ENCODE peak calls at places on chromosomes 5 and 9, in six cellular contexts. C is ovary, Y is stomach, R is A549, H is suprapubic skin, G is sigmoid colon. S is an unnamed sample.

GRCh38 chr9:92607088-92607487 is 62.8 kb downstream of the IPPK start:
- DNase-seq in C (peak), G (no peak), Y (no peak), R (no peak), H (no peak), S (no peak)

GRCh38 chr5:10635861-10636350 is 72.0 kb downstream of the ANKRD33B start:
- DNase-seq in R (no peak), H (peak), Y (no peak), G (no peak), C (no peak), S (no peak)

GRCh38 chr5:50767588-50767987 is 101.2 kb downstream of the PARP8 start:
- DNase-seq in G (no peak), R (no peak), C (no peak), H (no peak), Y (no peak), S (no peak)

GRCh38 chr9:116327702-116328440 is 174.3 kb downstream of the PAPPA start:
- DNase-seq in C (no peak), Y (no peak), R (no peak), G (no peak), H (no peak), S (no peak)

GRCh38 chr9:3444016-3444415 is 81.8 kb downstream of the RFX3 start:
- DNase-seq in C (no peak), H (no peak), R (no peak), Y (no peak), G (no peak), S (no peak)

GRCh38 chr9:113479150-113479761 is 15.7 kb downstream of the RGS3 start:
- DNase-seq in G (peak), H (peak), C (no peak), R (no peak), Y (peak), S (peak)

GRCh38 chr5:152560508-152561137 is 155.5 kb upstream of the NMUR2 start:
- DNase-seq in H (no peak), Y (peak), R (peak), G (no peak), C (no peak), S (peak)

GRCh38 chr9:127538849-127539258 is 73.2 kb upstream of the STXBP1 start:
- DNase-seq in C (no peak), H (no peak), Y (no peak), G (no peak), R (no peak), S (no peak)

GRCh38 chr5:108380531-108381021 is 1.3 kb downstream of the FBXL17 start:
- DNase-seq in H (no peak), R (peak), G (peak), C (peak), Y (peak), S (peak)

GRCh38 chr9:114499941-114500528 is 5.2 kb downstream of the WHRN start:
- DNase-seq in R (no peak), Y (no peak), H (no peak), C (no peak), G (no peak), S (no peak)

GRCh38 chr5:134432174-134432573 is 20.5 kb upstream of the CDKN2AIPNL start:
- DNase-seq in H (no peak), Y (no peak), G (no peak), C (no peak), R (no peak), S (no peak)

GRCh38 chr9:134683714-134684374 is 42.2 kb downstream of the COL5A1 start:
- DNase-seq in H (no peak), Y (no peak), R (no peak), G (peak), C (no peak), S (peak)

GRCh38 chr5:80919678-80920196 is 40.4 kb upstream of the RASGRF2 start:
- DNase-seq in C (no peak), R (no peak), Y (no peak), G (no peak), H (no peak), S (no peak)

GRCh38 chr9:93670208-93671029 is 94.0 kb downstream of the PHF2 start:
- DNase-seq in C (peak), R (no peak), G (peak), H (peak), Y (peak), S (peak)

GRCh38 chr9:95055851-95056551 is 261.5 kb downstream of the FANCC start:
- DNase-seq in Y (no peak), G (no peak), C (no peak), R (no peak), H (no peak), S (no peak)

GRCh38 chr5:13695076-13695712 is 249.3 kb downstream of the DNAH5 start:
- DNase-seq in G (no peak), H (no peak), R (peak), C (no peak), Y (no peak), S (no peak)

GRCh38 chr9:94870793-94871558 is 144.5 kb downstream of the AOPEP start:
- DNase-seq in H (no peak), C (no peak), R (peak), G (no peak), Y (no peak), S (no peak)

GRCh38 chr5:94884294-94884693 is 265.8 kb downstream of the SLF1 start:
- DNase-seq in Y (no peak), G (no peak), H (no peak), R (no peak), C (no peak), S (no peak)

GRCh38 chr9:114008667-114009410 is 69.3 kb downstream of the AMBP start:
- DNase-seq in Y (peak), G (peak), H (peak), C (no peak), R (no peak), S (no peak)

DNA sequence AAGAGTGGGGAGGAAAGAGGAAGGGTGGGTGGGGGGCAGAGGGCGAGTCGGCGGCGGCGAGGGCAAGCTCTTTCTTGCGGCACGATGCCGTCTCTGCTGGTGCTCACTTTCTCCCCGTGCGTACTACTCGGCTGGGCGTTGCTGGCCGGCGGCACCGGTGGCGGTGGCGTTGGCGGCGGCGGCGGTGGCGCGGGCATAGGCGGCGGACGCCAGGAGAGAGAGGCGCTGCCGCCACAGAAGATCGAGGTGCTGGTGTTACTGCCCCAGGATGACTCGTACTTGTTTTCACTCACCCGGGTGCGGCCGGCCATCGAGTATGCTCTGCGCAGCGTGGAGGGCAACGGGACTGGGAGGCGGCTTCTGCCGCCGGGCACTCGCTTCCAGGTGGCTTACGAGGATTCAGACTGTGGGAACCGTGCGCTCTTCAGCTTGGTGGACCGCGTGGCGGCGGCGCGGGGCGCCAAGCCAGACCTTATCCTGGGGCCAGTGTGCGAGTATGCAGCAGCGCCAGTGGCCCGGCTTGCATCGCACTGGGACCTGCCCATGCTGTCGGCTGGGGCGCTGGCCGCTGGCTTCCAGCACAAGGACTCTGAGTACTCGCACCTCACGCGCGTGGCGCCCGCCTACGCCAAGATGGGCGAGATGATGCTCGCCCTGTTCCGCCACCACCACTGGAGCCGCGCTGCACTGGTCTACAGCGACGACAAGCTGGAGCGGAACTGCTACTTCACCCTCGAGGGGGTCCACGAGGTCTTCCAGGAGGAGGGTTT is 757 bp downstream of the NPR3 start:
- DNase-seq in Y (no peak), H (no peak), C (no peak), R (peak), G (peak), S (no peak)
- H3K4me3 ChIP-seq in Y (peak), H (peak), C (peak), R (peak), G (peak), S (peak)

DNA sequence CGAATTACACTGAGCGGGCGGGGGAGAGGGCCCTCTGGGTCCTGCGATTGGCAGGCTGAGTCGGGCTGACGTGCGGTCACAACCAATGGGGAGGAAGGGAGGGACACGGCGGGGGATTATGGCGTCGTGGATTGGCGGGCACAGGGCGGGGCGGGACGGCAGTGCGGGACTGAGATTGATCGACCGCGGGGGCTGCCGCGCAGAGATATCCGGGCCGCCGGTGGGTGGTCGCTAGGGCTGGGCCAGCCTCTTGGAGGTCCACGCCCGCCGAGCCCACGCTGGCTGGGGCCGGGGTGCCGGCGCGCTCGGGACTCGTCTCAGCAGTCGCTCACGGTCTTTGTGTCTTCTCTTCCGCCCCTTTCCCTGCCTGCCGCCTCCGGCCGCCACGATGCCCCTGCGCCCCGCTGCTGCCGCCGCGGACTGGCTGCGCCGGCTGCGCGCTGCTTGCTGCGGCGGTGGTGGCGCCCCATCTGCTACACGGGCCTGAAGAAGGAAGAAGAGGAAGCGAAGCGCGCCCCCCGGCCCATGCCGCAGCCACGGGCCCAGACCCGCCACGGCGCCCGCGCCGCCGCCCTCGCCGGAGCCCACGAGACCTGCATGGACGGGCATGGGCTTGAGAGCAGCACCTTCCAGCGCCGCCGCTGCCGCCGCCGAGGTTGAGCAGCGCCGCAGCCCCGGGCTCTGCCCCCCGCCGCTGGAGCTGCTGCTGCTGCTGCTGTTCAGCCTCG is at the start of gene RGMB:
- DNase-seq in R (peak), Y (peak), G (peak), H (peak), C (peak), S (peak)
- TF ChIP-seq EP300 in R (no peak), Y (no peak), G (no peak), H (no peak), C (no peak), S (no peak)

GRCh38 chr5:138464388-138465287 is 641 bp upstream of the EGR1 start:
- DNase-seq in C (peak), G (peak), R (peak), H (peak), Y (peak), S (peak)
- TF ChIP-seq POLR2A in C (peak), G (peak), R (peak), H (peak), Y (no peak), S (peak)

GRCh38 chr5:122310886-122311285 is 1.2 kb upstream of the SNCAIP start:
- DNase-seq in C (peak), G (no peak), R (no peak), Y (no peak), H (no peak), S (no peak)
- H3K4me3 ChIP-seq in C (peak), G (no peak), R (no peak), Y (no peak), H (peak), S (no peak)

GRCh38 chr5:140039561-140039960 is 3.5 kb downstream of the NRG2 start:
- DNase-seq in Y (no peak), C (no peak), H (no peak), G (no peak), R (no peak), S (no peak)
- TF ChIP-seq EP300 in Y (no peak), C (no peak), H (no peak), G (no peak), R (no peak), S (no peak)

GRCh38 chr5:95936812-95937397 is 24.7 kb downstream of the ELL2 start:
- DNase-seq in H (no peak), R (no peak), Y (no peak), C (no peak), G (no peak), S (no peak)

GRCh38 chr5:95932941-95933340 is 28.7 kb downstream of the ELL2 start:
- DNase-seq in R (no peak), H (no peak), C (no peak), Y (no peak), G (no peak), S (no peak)

GRCh38 chr5:95935553-95936100 is 26.0 kb downstream of the ELL2 start:
- DNase-seq in R (no peak), Y (no peak), G (no peak), H (no peak), C (no peak), S (no peak)

GRCh38 chr5:95931118-95931833 is 30.4 kb downstream of the ELL2 start:
- DNase-seq in Y (no peak), R (no peak), C (no peak), G (no peak), H (no peak), S (no peak)

GRCh38 chr5:95934207-95934804 is 27.3 kb downstream of the ELL2 start:
- DNase-seq in G (no peak), Y (no peak), H (no peak), C (no peak), R (no peak), S (no peak)
- TF ChIP-seq POLR2A in G (no peak), Y (no peak), H (no peak), C (no peak), R (no peak), S (no peak)